ENCODE peak calls at places on chromosomes 11 and 22, in nine cellular contexts. X is OCI-LY7, B is hepatocyte, W is sigmoid colon, G is heart left ventricle, J is mammary epithelial cell, F is K562, C is kidney, U is mesenchymal stem cell. P is an unnamed sample.

GRCh38 chr11:32008879-32009548 is 81.9 kb upstream of the RCN1 start:
- DNase-seq in X (no peak), B (no peak), W (no peak), G (no peak), J (no peak), F (no peak), C (no peak), U (no peak), P (no peak)

GRCh38 chr22:37549704-37550059 is 10.6 kb upstream of the CDC42EP1 start:
- DNase-seq in X (no peak), B (peak; percentile 64), W (no peak), G (no peak), J (no peak), F (no peak), C (peak; percentile 87), U (peak; percentile 60), P (no peak)

GRCh38 chr11:126132319-126132718 is 69.7 kb upstream of the CDON start:
- DNase-seq in X (no peak), B (peak; percentile 73), W (peak; percentile 75), G (no peak), J (peak; percentile 23), F (no peak), C (peak; percentile 88), U (no peak), P (no peak)

GRCh38 chr11:70740475-70740825 is 342.1 kb downstream of the CTTN start:
- DNase-seq in X (no peak), B (no peak), W (no peak), G (no peak), J (no peak), F (no peak), C (no peak), U (no peak), P (no peak)

GRCh38 chr22:37601540-37602442 is 6.8 kb upstream of the GGA1 start:
- DNase-seq in X (peak; percentile 65), B (peak; percentile 77), W (no peak), G (no peak), J (peak; percentile 67), F (peak; percentile 81), C (no peak), U (peak; percentile 16), P (peak; percentile 82)

GRCh38 chr11:7485854-7486425 is 634 bp downstream of the OLFML1 start:
- DNase-seq in X (no peak), B (no peak), W (no peak), G (no peak), J (no peak), F (no peak), C (no peak), U (no peak), P (no peak)

GRCh38 chr11:119810478-119811232 is 81.7 kb upstream of the NECTIN1 start:
- DNase-seq in X (no peak), B (no peak), W (no peak), G (no peak), J (peak; percentile 38), F (no peak), C (no peak), U (no peak), P (no peak)

GRCh38 chr11:119417726-119418540 is 5.0 kb downstream of the THY1 start:
- DNase-seq in X (no peak), B (peak; percentile 40), W (no peak), G (no peak), J (peak; percentile 81), F (no peak), C (no peak), U (peak; percentile 14), P (no peak)

GRCh38 chr11:102111011-102111786 is 952 bp downstream of the YAP1 start:
- DNase-seq in X (no peak), B (peak; percentile 96), W (peak; percentile 89), G (peak; percentile 84), J (peak; percentile 72), F (no peak), C (peak; percentile 93), U (peak; percentile 88), P (no peak)

GRCh38 chr11:92556435-92556834 is 331.8 kb downstream of the FAT3 start:
- DNase-seq in X (no peak), B (peak; percentile 55), W (no peak), G (no peak), J (peak; percentile 28), F (no peak), C (no peak), U (peak; percentile 1), P (no peak)

GRCh38 chr11:12185914-12186313 is 75.5 kb downstream of the MICAL2 start:
- DNase-seq in X (no peak), B (peak; percentile 51), W (no peak), G (no peak), J (no peak), F (no peak), C (no peak), U (peak; percentile 93), P (no peak)
- H3K4me1 ChIP-seq in X (no peaks in the 10 kb centered on the region), B (peaks cover 16% of the 10 kb centered on the region), W (peaks cover 45% of the 10 kb centered on the region), G (peaks cover 66% of the 10 kb centered on the region), J (peaks cover 80% of the 10 kb centered on the region), F (peaks cover 32% of the 10 kb centered on the region), C (peaks cover 2% of the 10 kb centered on the region), U (peaks cover 33% of the 10 kb centered on the region), P (no peaks in the 10 kb centered on the region)

DNA sequence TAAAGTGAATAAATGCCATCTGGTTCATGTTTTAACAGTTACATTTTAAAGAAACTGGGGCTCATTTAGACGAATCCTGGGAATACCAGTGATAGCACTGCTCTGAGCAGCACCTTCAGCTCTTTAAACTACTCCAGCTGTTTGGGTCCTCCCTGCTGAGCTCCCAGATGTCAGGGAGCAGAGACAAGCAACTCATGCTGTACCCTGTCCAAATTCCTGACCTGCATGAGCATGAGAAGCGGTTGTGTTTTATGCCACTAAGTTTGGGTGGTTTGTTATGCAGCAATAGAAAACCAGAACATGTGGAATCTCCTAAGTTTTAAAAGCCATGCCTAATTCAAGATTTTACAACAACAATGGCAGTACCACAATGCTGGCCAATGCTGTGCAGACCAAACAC is 90.1 kb downstream of the FDX1 start:
- DNase-seq in X (no peak), B (no peak), W (no peak), G (no peak), J (no peak), F (no peak), C (no peak), U (no peak), P (no peak)
- H3K9me3 ChIP-seq in X (no peaks in the 10 kb centered on the region), B (no peaks in the 10 kb centered on the region), W (no peaks in the 10 kb centered on the region), G (no peaks in the 10 kb centered on the region), J (no peaks in the 10 kb centered on the region), F (no peaks in the 10 kb centered on the region), C (no peaks in the 10 kb centered on the region), U (no peaks in the 10 kb centered on the region), P (no peaks in the 10 kb centered on the region)

GRCh38 chr11:65438257-65439151 is 15.9 kb downstream of the NEAT1 start:
- DNase-seq in X (no peak), B (no peak), W (peak; percentile 29), G (no peak), J (no peak), F (no peak), C (no peak), U (peak; percentile 68), P (no peak)

GRCh38 chr11:65436412-65437032 is 13.9 kb downstream of the NEAT1 start:
- DNase-seq in X (no peak), B (no peak), W (peak; percentile 62), G (no peak), J (no peak), F (peak; percentile 23), C (peak; percentile 46), U (peak; percentile 80), P (no peak)

GRCh38 chr11:65439331-65440181 is 17.0 kb downstream of the NEAT1 start:
- DNase-seq in X (no peak), B (no peak), W (peak; percentile 62), G (no peak), J (no peak), F (no peak), C (no peak), U (peak; percentile 76), P (no peak)

GRCh38 chr11:65435981-65436411 is 13.4 kb downstream of the NEAT1 start:
- DNase-seq in X (no peak), B (no peak), W (peak; percentile 79), G (no peak), J (no peak), F (peak; percentile 14), C (peak; percentile 64), U (no peak), P (no peak)

DNA sequence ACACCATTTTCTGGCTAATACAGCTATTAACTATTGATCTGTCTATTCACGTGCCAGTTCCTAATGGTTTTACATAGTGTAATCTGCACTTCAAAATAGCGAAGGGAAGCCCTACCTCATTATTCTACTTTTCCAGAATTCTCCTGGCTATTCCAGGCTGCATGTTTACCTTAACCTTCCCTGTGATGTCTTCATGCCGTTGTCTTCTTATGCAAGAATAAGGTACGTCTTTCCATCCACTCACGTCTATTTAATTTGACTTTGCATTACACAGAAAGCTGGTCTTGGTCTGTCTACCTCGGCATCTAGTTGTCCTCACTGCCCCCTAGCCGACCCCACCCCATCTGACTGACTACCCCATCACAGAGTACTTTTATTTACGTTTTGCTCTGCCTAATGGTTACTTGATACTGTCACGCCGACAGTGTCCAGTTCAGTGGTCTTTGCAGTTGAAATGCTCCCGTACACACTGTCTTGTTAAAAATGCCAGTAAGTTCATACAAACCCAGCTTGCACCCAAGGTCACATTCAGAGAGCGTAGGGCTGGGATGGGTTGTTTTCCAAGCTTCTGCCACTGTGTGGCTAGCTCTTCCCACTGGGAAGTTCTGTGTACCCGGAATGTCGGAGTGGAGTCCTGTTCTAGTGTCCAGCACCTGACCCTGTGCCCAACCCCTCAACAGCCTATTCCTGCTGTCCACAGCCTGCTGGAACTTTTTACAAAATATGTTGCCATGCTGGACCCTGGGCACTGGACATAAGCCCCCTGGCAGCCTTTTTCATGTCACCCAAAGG is 15.0 kb downstream of the NEAT1 start:
- DNase-seq in X (no peak), B (peak; percentile 3), W (peak; percentile 66), G (no peak), J (no peak), F (no peak), C (no peak), U (peak; percentile 79), P (no peak)
- H3K4me1 ChIP-seq in X (peaks cover 85% of the 10 kb centered on the region), B (no peaks in the 10 kb centered on the region), W (peaks cover 86% of the 10 kb centered on the region), G (peaks cover 91% of the 10 kb centered on the region), J (peaks cover 17% of the 10 kb centered on the region), F (peaks cover 18% of the 10 kb centered on the region), C (peaks cover 22% of the 10 kb centered on the region), U (peaks cover 25% of the 10 kb centered on the region), P (no peaks in the 10 kb centered on the region)

DNA sequence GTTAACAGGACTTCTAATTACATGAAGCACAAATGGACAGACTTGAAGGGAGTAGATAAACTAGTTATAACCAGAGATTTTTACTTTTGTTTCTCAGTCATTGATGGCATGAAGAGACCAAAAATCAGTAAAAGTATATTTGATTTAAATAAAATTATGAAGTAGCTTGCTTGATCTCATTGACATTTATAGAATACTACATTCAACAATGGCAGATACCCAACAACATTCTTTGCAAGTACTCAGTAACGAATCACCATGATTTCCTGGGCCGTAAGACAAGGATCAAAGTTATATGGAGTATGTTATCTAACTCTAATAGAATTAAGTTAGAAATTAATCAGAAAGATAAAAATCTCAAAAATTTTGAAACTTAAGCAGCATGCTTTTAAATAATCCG is 317.6 kb downstream of the TBC1D22A start:
- DNase-seq in X (no peak), B (no peak), W (no peak), G (no peak), J (no peak), F (no peak), C (no peak), U (no peak), P (no peak)
- H3K9me3 ChIP-seq in X (no peaks in the 10 kb centered on the region), B (no peaks in the 10 kb centered on the region), W (peaks cover 7% of the 10 kb centered on the region), G (peaks cover 19% of the 10 kb centered on the region), J (peaks cover 3% of the 10 kb centered on the region), F (no peaks in the 10 kb centered on the region), C (peaks cover 18% of the 10 kb centered on the region), U (peaks cover 50% of the 10 kb centered on the region), P (no peaks in the 10 kb centered on the region)